ENCODE peak calls at places on chromosome 11, in four cellular contexts. S is NCI-H2081, X is Calu3, J is neuronal stem cell. E is an unnamed sample.

GRCh38 chr11:126755494-126755893 is 245.1 kb downstream of the KIRREL3 start:
- DNase-seq in S (no peak), X (no peak), J (no peak), E (no peak)

GRCh38 chr11:77473001-77473800 is 693 bp downstream of the PAK1 start:
- DNase-seq in J (peak), S (peak), X (peak), E (peak)

GRCh38 chr11:662689-663274 is 25.7 kb downstream of the DRD4 start:
- DNase-seq in X (peak), S (peak), J (no peak), E (peak)

GRCh38 chr11:130705670-130706421 is 210.4 kb downstream of the SNX19 start:
- DNase-seq in J (no peak), X (no peak), S (no peak), E (no peak)

GRCh38 chr11:128463386-128463829 is 124.0 kb downstream of the ETS1 start:
- DNase-seq in J (no peak), X (no peak), S (no peak), E (peak)

GRCh38 chr11:113532697-113533424 is 57.7 kb upstream of the DRD2 start:
- DNase-seq in S (peak), J (peak), X (peak), E (peak)

GRCh38 chr11:119323532-119324033 is 6.7 kb upstream of the MCAM start:
- DNase-seq in S (peak), J (no peak), X (peak), E (peak)

GRCh38 chr11:1825039-1825740 is 9.6 kb upstream of the SYT8 start:
- DNase-seq in J (peak), X (peak), S (no peak), E (peak)

GRCh38 chr11:67113231-67113721 is 5.8 kb upstream of the KDM2A start:
- DNase-seq in X (no peak), S (no peak), J (no peak), E (no peak)